ENCODE peak calls at places on chromosomes 6 and 20, in five cellular contexts. One of them, this sample, is unnamed. For H3K9me3, the result is how much of the 10 kb centered on the place peaks cover.

GRCh38 chr20:58642465-58642864 is 8.6 kb upstream of the STX16 start:
- DNase-seq in body of pancreas: no peak
- DNase-seq in Peyer's patch: no peak
- DNase-seq in spleen: no peak
- DNase-seq in gastrocnemius medialis: no peak
- DNase-seq in this sample: no peak

GRCh38 chr6:39051399-39052122 is 3.0 kb downstream of the GLP1R start:
- DNase-seq in gastrocnemius medialis: no peak
- DNase-seq in body of pancreas: no peak
- DNase-seq in Peyer's patch: no peak
- DNase-seq in spleen: peak
- DNase-seq in this sample: no peak

GRCh38 chr6:159715168-159715567 is 12.1 kb upstream of the WTAP start:
- DNase-seq in spleen: no peak
- DNase-seq in gastrocnemius medialis: no peak
- DNase-seq in body of pancreas: no peak
- DNase-seq in Peyer's patch: no peak
- DNase-seq in this sample: no peak

GRCh38 chr6:11969092-11969491 is 43.0 kb upstream of the HIVEP1 start:
- DNase-seq in body of pancreas: peak
- DNase-seq in Peyer's patch: no peak
- DNase-seq in spleen: no peak
- DNase-seq in gastrocnemius medialis: no peak
- DNase-seq in this sample: peak

GRCh38 chr20:62064788-62065668 is 653 bp downstream of the TAF4 start:
- DNase-seq in spleen: peak
- DNase-seq in Peyer's patch: no peak
- DNase-seq in body of pancreas: no peak
- DNase-seq in gastrocnemius medialis: no peak
- DNase-seq in this sample: no peak

GRCh38 chr6:41199427-41200246 is 1.3 kb downstream of the TREML2 start:
- DNase-seq in gastrocnemius medialis: no peak
- DNase-seq in spleen: no peak
- DNase-seq in body of pancreas: no peak
- DNase-seq in Peyer's patch: peak
- DNase-seq in this sample: no peak

GRCh38 chr6:129657433-129657832 is 52.5 kb downstream of the ARHGAP18 start:
- DNase-seq in Peyer's patch: no peak
- DNase-seq in spleen: no peak
- DNase-seq in gastrocnemius medialis: no peak
- DNase-seq in body of pancreas: no peak
- DNase-seq in this sample: no peak

GRCh38 chr6:56764081-56764566 is 121.4 kb upstream of the DST start:
- DNase-seq in Peyer's patch: no peak
- DNase-seq in body of pancreas: no peak
- DNase-seq in gastrocnemius medialis: no peak
- DNase-seq in spleen: no peak
- DNase-seq in this sample: no peak

GRCh38 chr6:11398451-11399326 is 138.9 kb upstream of the TMEM170B start:
- DNase-seq in spleen: no peak
- DNase-seq in gastrocnemius medialis: no peak
- DNase-seq in Peyer's patch: no peak
- DNase-seq in body of pancreas: no peak
- DNase-seq in this sample: no peak

GRCh38 chr20:25551413-25552210 is 33.7 kb downstream of the NINL start:
- DNase-seq in spleen: no peak
- DNase-seq in Peyer's patch: no peak
- DNase-seq in body of pancreas: no peak
- DNase-seq in gastrocnemius medialis: no peak
- DNase-seq in this sample: no peak

GRCh38 chr6:18186033-18186432 is 30.8 kb downstream of the KDM1B start:
- DNase-seq in Peyer's patch: no peak
- DNase-seq in body of pancreas: peak
- DNase-seq in gastrocnemius medialis: no peak
- DNase-seq in spleen: no peak
- DNase-seq in this sample: no peak

GRCh38 chr20:13333793-13334192 is 112.7 kb downstream of the ISM1 start:
- DNase-seq in Peyer's patch: no peak
- DNase-seq in gastrocnemius medialis: no peak
- DNase-seq in body of pancreas: no peak
- DNase-seq in spleen: no peak
- DNase-seq in this sample: no peak

GRCh38 chr20:23667666-23668065 is 21.2 kb downstream of the CST4 start:
- DNase-seq in body of pancreas: no peak
- DNase-seq in spleen: no peak
- DNase-seq in gastrocnemius medialis: no peak
- DNase-seq in Peyer's patch: no peak
- DNase-seq in this sample: no peak

GRCh38 chr6:4084444-4085328 is 5.7 kb upstream of the FAM217A start:
- DNase-seq in gastrocnemius medialis: no peak
- DNase-seq in body of pancreas: peak
- DNase-seq in Peyer's patch: no peak
- DNase-seq in spleen: no peak
- DNase-seq in this sample: no peak

GRCh38 chr6:19830171-19830570 is 7.0 kb upstream of the ID4 start:
- DNase-seq in spleen: no peak
- DNase-seq in gastrocnemius medialis: no peak
- DNase-seq in body of pancreas: no peak
- DNase-seq in Peyer's patch: no peak
- DNase-seq in this sample: no peak

GRCh38 chr20:1489764-1490436 is 1.3 kb downstream of the SIRPB2 start:
- DNase-seq in Peyer's patch: no peak
- DNase-seq in gastrocnemius medialis: peak
- DNase-seq in spleen: no peak
- DNase-seq in body of pancreas: peak
- DNase-seq in this sample: no peak

GRCh38 chr6:139109558-139109957 is 25.3 kb upstream of the HECA start:
- DNase-seq in Peyer's patch: no peak
- DNase-seq in body of pancreas: peak
- DNase-seq in spleen: no peak
- DNase-seq in gastrocnemius medialis: no peak
- DNase-seq in this sample: no peak

GRCh38 chr20:9015984-9016324 is 52.9 kb upstream of the PLCB4 start:
- DNase-seq in gastrocnemius medialis: no peak
- DNase-seq in body of pancreas: no peak
- DNase-seq in Peyer's patch: no peak
- DNase-seq in spleen: no peak
- DNase-seq in this sample: no peak

GRCh38 chr6:159693894-159694545 is 979 bp upstream of the SOD2 start:
- DNase-seq in body of pancreas: peak
- DNase-seq in gastrocnemius medialis: peak
- DNase-seq in spleen: no peak
- DNase-seq in Peyer's patch: peak
- DNase-seq in this sample: peak

GRCh38 chr20:38782275-38782674 is 23.2 kb upstream of the PPP1R16B start:
- DNase-seq in spleen: no peak
- DNase-seq in gastrocnemius medialis: no peak
- DNase-seq in Peyer's patch: no peak
- DNase-seq in body of pancreas: no peak
- DNase-seq in this sample: no peak

GRCh38 chr6:138944412-138944811 is 43.6 kb downstream of the REPS1 start:
- DNase-seq in body of pancreas: no peak
- DNase-seq in Peyer's patch: no peak
- DNase-seq in gastrocnemius medialis: no peak
- DNase-seq in spleen: no peak
- DNase-seq in this sample: no peak

GRCh38 chr6:42960243-42961019 is at the start of gene GNMT:
- DNase-seq in spleen: peak
- DNase-seq in Peyer's patch: peak
- DNase-seq in gastrocnemius medialis: peak
- DNase-seq in body of pancreas: peak
- DNase-seq in this sample: peak

GRCh38 chr6:170176621-170177382 is 114.1 kb downstream of the DLL1 start:
- DNase-seq in gastrocnemius medialis: no peak
- DNase-seq in body of pancreas: peak
- DNase-seq in Peyer's patch: no peak
- DNase-seq in spleen: peak
- DNase-seq in this sample: no peak

GRCh38 chr6:118652051-118652699 is 784 bp upstream of the CEP85L start:
- DNase-seq in Peyer's patch: no peak
- DNase-seq in spleen: no peak
- DNase-seq in gastrocnemius medialis: no peak
- DNase-seq in body of pancreas: no peak
- DNase-seq in this sample: no peak

GRCh38 chr6:71481801-71482200 is 193.2 kb downstream of the OGFRL1 start:
- DNase-seq in spleen: no peak
- DNase-seq in Peyer's patch: no peak
- DNase-seq in body of pancreas: no peak
- DNase-seq in gastrocnemius medialis: no peak
- DNase-seq in this sample: no peak

GRCh38 chr6:38570750-38571149 is 69.0 kb downstream of the BTBD9 start:
- DNase-seq in Peyer's patch: no peak
- DNase-seq in spleen: no peak
- DNase-seq in body of pancreas: no peak
- DNase-seq in gastrocnemius medialis: no peak
- DNase-seq in this sample: no peak

GRCh38 chr6:87661016-87661415 is 41.0 kb downstream of the AKIRIN2 start:
- DNase-seq in gastrocnemius medialis: no peak
- DNase-seq in body of pancreas: no peak
- DNase-seq in spleen: no peak
- DNase-seq in Peyer's patch: no peak
- DNase-seq in this sample: no peak

GRCh38 chr6:34680802-34681515 is 15.6 kb downstream of the ILRUN start:
- DNase-seq in Peyer's patch: no peak
- DNase-seq in gastrocnemius medialis: no peak
- DNase-seq in body of pancreas: no peak
- DNase-seq in spleen: no peak
- DNase-seq in this sample: no peak

GRCh38 chr20:61758556-61759200 is 307.0 kb downstream of the TAF4 start:
- DNase-seq in spleen: peak
- DNase-seq in Peyer's patch: no peak
- DNase-seq in body of pancreas: no peak
- DNase-seq in gastrocnemius medialis: no peak
- DNase-seq in this sample: no peak

GRCh38 chr6:45830441-45831139 is 185.1 kb downstream of the CLIC5 start:
- DNase-seq in Peyer's patch: peak
- DNase-seq in body of pancreas: peak
- DNase-seq in gastrocnemius medialis: no peak
- DNase-seq in spleen: no peak
- DNase-seq in this sample: no peak

GRCh38 chr20:50267041-50267865 is 76.6 kb downstream of the CEBPB start:
- DNase-seq in Peyer's patch: no peak
- DNase-seq in gastrocnemius medialis: no peak
- DNase-seq in body of pancreas: peak
- DNase-seq in spleen: no peak
- DNase-seq in this sample: peak

GRCh38 chr6:135901776-135902524 is 50.4 kb downstream of the PDE7B start:
- DNase-seq in spleen: no peak
- DNase-seq in body of pancreas: peak
- DNase-seq in gastrocnemius medialis: no peak
- DNase-seq in Peyer's patch: no peak
- DNase-seq in this sample: peak

GRCh38 chr6:36547646-36548400 is 544 bp upstream of the STK38 start:
- DNase-seq in Peyer's patch: no peak
- DNase-seq in body of pancreas: no peak
- DNase-seq in spleen: no peak
- DNase-seq in gastrocnemius medialis: no peak
- DNase-seq in this sample: no peak

DNA sequence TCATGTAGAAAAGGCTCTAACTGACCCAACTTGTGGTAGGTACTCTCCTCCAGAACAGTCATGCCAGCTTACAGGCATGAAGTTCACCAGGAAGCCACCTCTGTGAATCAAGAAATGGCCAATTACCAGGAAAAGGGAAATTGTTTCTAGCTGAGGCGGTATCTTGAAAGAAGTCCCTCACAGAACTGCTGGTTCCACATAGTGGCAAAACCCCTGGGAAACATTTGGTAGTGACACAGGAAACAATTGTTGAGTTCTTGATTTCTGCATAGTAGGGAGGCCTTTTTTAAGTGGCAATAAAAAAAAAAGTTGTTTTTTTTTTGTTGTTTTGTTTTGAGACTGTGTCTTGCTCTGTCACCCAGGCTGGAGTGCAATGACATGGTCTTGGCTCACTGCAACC is 3.5 kb upstream of the ZHX3 start:
- DNase-seq in spleen: no peak
- DNase-seq in Peyer's patch: no peak
- DNase-seq in gastrocnemius medialis: no peak
- DNase-seq in body of pancreas: no peak
- DNase-seq in this sample: no peak
- TF ChIP-seq CTCF in spleen: no peak
- TF ChIP-seq CTCF in Peyer's patch: no peak
- TF ChIP-seq CTCF in gastrocnemius medialis: no peak
- TF ChIP-seq CTCF in body of pancreas: no peak
- TF ChIP-seq CTCF in this sample: no peak

GRCh38 chr6:132763269-132763668 is 5.6 kb upstream of the VNN2 start:
- DNase-seq in Peyer's patch: peak
- DNase-seq in gastrocnemius medialis: no peak
- DNase-seq in spleen: peak
- DNase-seq in body of pancreas: no peak
- DNase-seq in this sample: no peak
- TF ChIP-seq POLR2A in Peyer's patch: no peak
- TF ChIP-seq POLR2A in gastrocnemius medialis: no peak
- TF ChIP-seq POLR2A in spleen: no peak
- TF ChIP-seq POLR2A in body of pancreas: no peak
- TF ChIP-seq POLR2A in this sample: no peak

GRCh38 chr6:164870175-164870574 is 439.2 kb downstream of the C6orf118 start:
- DNase-seq in spleen: no peak
- DNase-seq in gastrocnemius medialis: no peak
- DNase-seq in body of pancreas: no peak
- DNase-seq in Peyer's patch: no peak
- DNase-seq in this sample: no peak
- H3K9me3 ChIP-seq in spleen: under half
- H3K9me3 ChIP-seq in gastrocnemius medialis: under half
- H3K9me3 ChIP-seq in body of pancreas: under half
- H3K9me3 ChIP-seq in Peyer's patch: under half
- H3K9me3 ChIP-seq in this sample: under half

GRCh38 chr6:67350729-67351128 is 1284.4 kb upstream of the ADGRB3 start:
- DNase-seq in gastrocnemius medialis: no peak
- DNase-seq in spleen: no peak
- DNase-seq in body of pancreas: no peak
- DNase-seq in Peyer's patch: no peak
- DNase-seq in this sample: no peak
- TF ChIP-seq CTCF in gastrocnemius medialis: no peak
- TF ChIP-seq CTCF in spleen: no peak
- TF ChIP-seq CTCF in body of pancreas: no peak
- TF ChIP-seq CTCF in Peyer's patch: no peak
- TF ChIP-seq CTCF in this sample: no peak